ENCODE peak calls at places on chromosomes 16 and 17, in nine cellular contexts. One of them, this sample, is unnamed.

GRCh38 chr17:76820523-76820922 is 47.7 kb upstream of the MGAT5B start:
- DNase-seq in fibroblast of lung: no peak
- DNase-seq in MM.1S: no peak
- DNase-seq in HCT116: no peak
- DNase-seq in hepatocyte: no peak
- DNase-seq in A673: no peak
- DNase-seq in neural progenitor cell: no peak
- DNase-seq in DND-41: no peak
- DNase-seq in GM23248: no peak
- DNase-seq in this sample: no peak

GRCh38 chr17:82037113-82037888 is at the start of gene DCXR:
- DNase-seq in fibroblast of lung: peak; percentile 94
- DNase-seq in MM.1S: peak; percentile 97
- DNase-seq in HCT116: peak; percentile 96
- DNase-seq in hepatocyte: peak; percentile 98
- DNase-seq in A673: peak; percentile 99
- DNase-seq in neural progenitor cell: peak; percentile 99
- DNase-seq in DND-41: peak; percentile 98
- DNase-seq in GM23248: peak; percentile 97
- DNase-seq in this sample: peak; percentile 95

GRCh38 chr17:55897301-55897700 is 146.4 kb downstream of the PCTP start:
- DNase-seq in fibroblast of lung: no peak
- DNase-seq in MM.1S: no peak
- DNase-seq in HCT116: no peak
- DNase-seq in hepatocyte: no peak
- DNase-seq in A673: no peak
- DNase-seq in neural progenitor cell: no peak
- DNase-seq in DND-41: no peak
- DNase-seq in GM23248: no peak
- DNase-seq in this sample: no peak

GRCh38 chr17:34099859-34100258 is 155.2 kb upstream of the CCL2 start:
- DNase-seq in fibroblast of lung: no peak
- DNase-seq in MM.1S: no peak
- DNase-seq in HCT116: no peak
- DNase-seq in hepatocyte: no peak
- DNase-seq in A673: no peak
- DNase-seq in neural progenitor cell: no peak
- DNase-seq in DND-41: no peak
- DNase-seq in GM23248: no peak
- DNase-seq in this sample: no peak

GRCh38 chr17:19412510-19412909 is 1.5 kb downstream of the RNF112 start:
- DNase-seq in fibroblast of lung: no peak
- DNase-seq in MM.1S: no peak
- DNase-seq in HCT116: no peak
- DNase-seq in hepatocyte: no peak
- DNase-seq in A673: no peak
- DNase-seq in neural progenitor cell: no peak
- DNase-seq in DND-41: no peak
- DNase-seq in GM23248: no peak
- DNase-seq in this sample: no peak

GRCh38 chr17:3889613-3890012 is 3.2 kb downstream of the CAMKK1 start:
- DNase-seq in fibroblast of lung: no peak
- DNase-seq in MM.1S: no peak
- DNase-seq in HCT116: no peak
- DNase-seq in hepatocyte: no peak
- DNase-seq in A673: no peak
- DNase-seq in neural progenitor cell: no peak
- DNase-seq in DND-41: no peak
- DNase-seq in GM23248: no peak
- DNase-seq in this sample: no peak

GRCh38 chr16:28218109-28218508 is 6.3 kb upstream of the XPO6 start:
- DNase-seq in fibroblast of lung: peak; percentile 54
- DNase-seq in MM.1S: peak; percentile 40
- DNase-seq in HCT116: peak; percentile 47
- DNase-seq in hepatocyte: peak; percentile 23
- DNase-seq in A673: peak; percentile 80
- DNase-seq in neural progenitor cell: peak; percentile 31
- DNase-seq in DND-41: peak; percentile 25
- DNase-seq in GM23248: peak; percentile 74
- DNase-seq in this sample: peak; percentile 36

GRCh38 chr16:58450590-58450989 is 49.4 kb upstream of the NDRG4 start:
- DNase-seq in fibroblast of lung: no peak
- DNase-seq in MM.1S: no peak
- DNase-seq in HCT116: no peak
- DNase-seq in hepatocyte: no peak
- DNase-seq in A673: no peak
- DNase-seq in neural progenitor cell: no peak
- DNase-seq in DND-41: no peak
- DNase-seq in GM23248: no peak
- DNase-seq in this sample: no peak

GRCh38 chr17:74756891-74757290 is 8.5 kb downstream of the NHERF1 start:
- DNase-seq in fibroblast of lung: no peak
- DNase-seq in MM.1S: no peak
- DNase-seq in HCT116: no peak
- DNase-seq in hepatocyte: no peak
- DNase-seq in A673: no peak
- DNase-seq in neural progenitor cell: no peak
- DNase-seq in DND-41: no peak
- DNase-seq in GM23248: no peak
- DNase-seq in this sample: no peak

GRCh38 chr17:58338907-58339774 is 10.5 kb upstream of the TSPOAP1 start:
- DNase-seq in fibroblast of lung: peak; percentile 70
- DNase-seq in MM.1S: peak; percentile 86
- DNase-seq in HCT116: no peak
- DNase-seq in hepatocyte: no peak
- DNase-seq in A673: no peak
- DNase-seq in neural progenitor cell: peak; percentile 26
- DNase-seq in DND-41: peak; percentile 92
- DNase-seq in GM23248: peak; percentile 70
- DNase-seq in this sample: no peak

GRCh38 chr16:86889974-86890373 is 311.6 kb downstream of the FOXL1 start:
- DNase-seq in fibroblast of lung: no peak
- DNase-seq in MM.1S: no peak
- DNase-seq in HCT116: no peak
- DNase-seq in hepatocyte: no peak
- DNase-seq in A673: no peak
- DNase-seq in neural progenitor cell: no peak
- DNase-seq in DND-41: no peak
- DNase-seq in GM23248: no peak
- DNase-seq in this sample: no peak

GRCh38 chr17:82302498-82302963 is 14.9 kb downstream of the CD7 start:
- DNase-seq in fibroblast of lung: no peak
- DNase-seq in MM.1S: no peak
- DNase-seq in HCT116: no peak
- DNase-seq in hepatocyte: no peak
- DNase-seq in A673: no peak
- DNase-seq in neural progenitor cell: no peak
- DNase-seq in DND-41: peak; percentile 80
- DNase-seq in GM23248: no peak
- DNase-seq in this sample: no peak

GRCh38 chr16:87848676-87849345 is 20.5 kb downstream of the SLC7A5 start:
- DNase-seq in fibroblast of lung: no peak
- DNase-seq in MM.1S: no peak
- DNase-seq in HCT116: no peak
- DNase-seq in hepatocyte: no peak
- DNase-seq in A673: no peak
- DNase-seq in neural progenitor cell: no peak
- DNase-seq in DND-41: no peak
- DNase-seq in GM23248: no peak
- DNase-seq in this sample: no peak

GRCh38 chr17:58487589-58488427 is at the start of gene HSF5:
- DNase-seq in fibroblast of lung: peak; percentile 3
- DNase-seq in MM.1S: no peak
- DNase-seq in HCT116: no peak
- DNase-seq in hepatocyte: no peak
- DNase-seq in A673: no peak
- DNase-seq in neural progenitor cell: no peak
- DNase-seq in DND-41: no peak
- DNase-seq in GM23248: no peak
- DNase-seq in this sample: no peak

GRCh38 chr17:46817151-46817900 is 1.2 kb downstream of the WNT3 start:
- DNase-seq in fibroblast of lung: no peak
- DNase-seq in MM.1S: no peak
- DNase-seq in HCT116: no peak
- DNase-seq in hepatocyte: no peak
- DNase-seq in A673: no peak
- DNase-seq in neural progenitor cell: peak; percentile 39
- DNase-seq in DND-41: no peak
- DNase-seq in GM23248: no peak
- DNase-seq in this sample: no peak

GRCh38 chr17:46814446-46814845 is 4.0 kb downstream of the WNT3 start:
- DNase-seq in fibroblast of lung: no peak
- DNase-seq in MM.1S: no peak
- DNase-seq in HCT116: no peak
- DNase-seq in hepatocyte: no peak
- DNase-seq in A673: no peak
- DNase-seq in neural progenitor cell: no peak
- DNase-seq in DND-41: no peak
- DNase-seq in GM23248: no peak
- DNase-seq in this sample: no peak

GRCh38 chr17:46813920-46814319 is 4.6 kb downstream of the WNT3 start:
- DNase-seq in fibroblast of lung: no peak
- DNase-seq in MM.1S: no peak
- DNase-seq in HCT116: no peak
- DNase-seq in hepatocyte: no peak
- DNase-seq in A673: no peak
- DNase-seq in neural progenitor cell: no peak
- DNase-seq in DND-41: no peak
- DNase-seq in GM23248: no peak
- DNase-seq in this sample: no peak

GRCh38 chr17:46817901-46818209 is 637 bp downstream of the WNT3 start:
- DNase-seq in fibroblast of lung: no peak
- DNase-seq in MM.1S: no peak
- DNase-seq in HCT116: no peak
- DNase-seq in hepatocyte: no peak
- DNase-seq in A673: no peak
- DNase-seq in neural progenitor cell: no peak
- DNase-seq in DND-41: no peak
- DNase-seq in GM23248: no peak
- DNase-seq in this sample: no peak

GRCh38 chr17:46815474-46816353 is 2.8 kb downstream of the WNT3 start:
- DNase-seq in fibroblast of lung: no peak
- DNase-seq in MM.1S: no peak
- DNase-seq in HCT116: no peak
- DNase-seq in hepatocyte: no peak
- DNase-seq in A673: no peak
- DNase-seq in neural progenitor cell: no peak
- DNase-seq in DND-41: no peak
- DNase-seq in GM23248: no peak
- DNase-seq in this sample: no peak
- TF ChIP-seq EZH2 in fibroblast of lung: no peak
- TF ChIP-seq EZH2 in MM.1S: no peak
- TF ChIP-seq EZH2 in HCT116: no peak
- TF ChIP-seq EZH2 in hepatocyte: no peak
- TF ChIP-seq EZH2 in A673: no peak
- TF ChIP-seq EZH2 in neural progenitor cell: no peak
- TF ChIP-seq EZH2 in DND-41: no peak
- TF ChIP-seq EZH2 in GM23248: no peak
- TF ChIP-seq EZH2 in this sample: no peak

GRCh38 chr16:1289480-1289872 is 20.0 kb upstream of the UBE2I start:
- DNase-seq in fibroblast of lung: no peak
- DNase-seq in MM.1S: no peak
- DNase-seq in HCT116: no peak
- DNase-seq in hepatocyte: no peak
- DNase-seq in A673: no peak
- DNase-seq in neural progenitor cell: peak; percentile 31
- DNase-seq in DND-41: no peak
- DNase-seq in GM23248: no peak
- DNase-seq in this sample: no peak
- H3K4me3 ChIP-seq in fibroblast of lung: no peak overlapping the region
- H3K4me3 ChIP-seq in MM.1S: no peak overlapping the region
- H3K4me3 ChIP-seq in HCT116: no peak overlapping the region
- H3K4me3 ChIP-seq in hepatocyte: no peak overlapping the region
- H3K4me3 ChIP-seq in A673: no peak overlapping the region
- H3K4me3 ChIP-seq in neural progenitor cell: peak overlapping the region; percentile 30
- H3K4me3 ChIP-seq in DND-41: no peak overlapping the region
- H3K4me3 ChIP-seq in GM23248: no peak overlapping the region
- H3K4me3 ChIP-seq in this sample: no peak overlapping the region

DNA sequence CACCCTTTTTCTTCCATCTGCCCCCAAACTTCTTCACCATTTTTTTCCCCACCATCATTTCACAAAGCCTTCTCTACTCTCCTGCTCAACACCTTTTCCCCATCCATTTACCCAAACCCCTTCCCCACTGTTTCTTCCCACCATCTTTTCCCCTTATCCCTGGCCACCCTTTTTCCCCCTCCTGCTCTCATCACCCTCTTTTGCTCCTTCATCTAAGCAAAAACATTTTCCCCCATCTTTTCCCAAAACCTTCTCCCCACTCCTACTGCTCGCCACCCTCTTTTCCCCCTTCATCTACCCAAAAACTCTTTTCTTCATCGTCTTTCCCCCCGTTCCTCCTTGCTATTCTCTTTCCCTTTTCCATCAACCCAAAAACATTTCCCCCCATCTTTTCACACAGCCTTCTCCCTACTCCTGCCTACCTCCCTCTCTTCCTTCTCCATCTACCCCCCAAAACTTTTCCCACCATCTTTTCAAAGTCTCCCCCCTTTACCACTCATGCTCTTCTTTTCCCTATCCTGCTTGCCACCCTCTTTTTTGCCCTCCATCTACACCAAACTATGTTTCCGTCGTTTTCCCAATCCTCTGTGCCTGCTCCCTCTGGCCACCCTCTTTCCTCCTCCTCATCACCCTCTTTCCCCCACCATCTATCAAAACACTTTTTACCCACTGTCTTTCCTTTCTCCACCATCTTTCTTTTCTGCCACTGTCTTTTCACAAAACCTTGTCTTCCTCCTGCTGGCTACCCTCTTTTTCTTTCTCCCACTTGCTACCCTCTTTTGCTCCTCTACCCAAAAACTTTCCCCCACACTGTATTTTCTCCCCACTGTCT is 205.8 kb upstream of the WSB1 start:
- DNase-seq in fibroblast of lung: no peak
- DNase-seq in MM.1S: no peak
- DNase-seq in HCT116: no peak
- DNase-seq in hepatocyte: no peak
- DNase-seq in A673: no peak
- DNase-seq in neural progenitor cell: no peak
- DNase-seq in DND-41: no peak
- DNase-seq in GM23248: no peak
- DNase-seq in this sample: no peak
- H3K9me3 ChIP-seq in fibroblast of lung: no peaks in the 10 kb centered on the region
- H3K9me3 ChIP-seq in MM.1S: no peaks in the 10 kb centered on the region
- H3K9me3 ChIP-seq in HCT116: no peaks in the 10 kb centered on the region
- H3K9me3 ChIP-seq in hepatocyte: no peaks in the 10 kb centered on the region
- H3K9me3 ChIP-seq in A673: no peaks in the 10 kb centered on the region
- H3K9me3 ChIP-seq in neural progenitor cell: peaks cover 23% of the 10 kb centered on the region
- H3K9me3 ChIP-seq in DND-41: no peaks in the 10 kb centered on the region
- H3K9me3 ChIP-seq in GM23248: no peaks in the 10 kb centered on the region
- H3K9me3 ChIP-seq in this sample: no peaks in the 10 kb centered on the region

DNA sequence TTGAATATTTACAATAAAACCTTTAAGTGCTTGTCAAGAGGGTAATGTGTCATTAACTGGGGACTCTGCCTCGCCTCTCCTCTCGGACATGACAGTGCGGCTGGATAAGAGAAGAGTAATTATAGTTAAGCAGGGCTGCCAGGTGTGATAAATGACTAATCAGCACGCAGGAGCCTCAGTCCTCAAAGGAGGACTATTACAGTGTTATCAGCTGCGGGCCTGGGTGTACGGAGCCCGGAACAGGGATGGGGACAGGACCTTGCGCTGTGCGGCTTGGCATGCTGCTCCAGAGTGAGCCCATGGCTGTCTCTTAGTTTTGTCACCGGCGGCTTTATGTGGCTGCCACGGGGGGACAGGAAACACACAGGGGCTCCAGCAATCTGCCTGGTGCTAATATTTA is 607.2 kb downstream of the MAF start:
- DNase-seq in fibroblast of lung: no peak
- DNase-seq in MM.1S: no peak
- DNase-seq in HCT116: no peak
- DNase-seq in hepatocyte: peak; percentile 39
- DNase-seq in A673: no peak
- DNase-seq in neural progenitor cell: no peak
- DNase-seq in DND-41: no peak
- DNase-seq in GM23248: no peak
- DNase-seq in this sample: no peak
- TF ChIP-seq EZH2 in fibroblast of lung: no peak
- TF ChIP-seq EZH2 in MM.1S: no peak
- TF ChIP-seq EZH2 in HCT116: no peak
- TF ChIP-seq EZH2 in hepatocyte: no peak
- TF ChIP-seq EZH2 in A673: no peak
- TF ChIP-seq EZH2 in neural progenitor cell: no peak
- TF ChIP-seq EZH2 in DND-41: no peak
- TF ChIP-seq EZH2 in GM23248: no peak
- TF ChIP-seq EZH2 in this sample: no peak

This sample was measured in PC-3.